ENCODE peak calls at places on chromosomes 2 and 18, in four cellular contexts. One of them, this sample, is unnamed.

GRCh38 chr2:20574930-20575329 is 76.0 kb downstream of the HS1BP3 start:
- DNase-seq in kidney epithelial cell: no peak
- DNase-seq in endothelial cell: no peak
- DNase-seq in GM20000: no peak
- DNase-seq in this sample: no peak

GRCh38 chr2:128472789-128473174 is 154.1 kb upstream of the HS6ST1 start:
- DNase-seq in kidney epithelial cell: no peak
- DNase-seq in GM20000: no peak
- DNase-seq in endothelial cell: no peak
- DNase-seq in this sample: no peak

GRCh38 chr2:44433841-44434240 is 72.1 kb downstream of the CAMKMT start:
- DNase-seq in GM20000: no peak
- DNase-seq in endothelial cell: no peak
- DNase-seq in kidney epithelial cell: no peak
- DNase-seq in this sample: no peak

GRCh38 chr2:28702887-28703286 is 48.7 kb upstream of the PPP1CB start:
- DNase-seq in kidney epithelial cell: no peak
- DNase-seq in GM20000: no peak
- DNase-seq in endothelial cell: no peak
- DNase-seq in this sample: no peak

GRCh38 chr2:188765522-188765921 is 208.7 kb upstream of the COL3A1 start:
- DNase-seq in kidney epithelial cell: no peak
- DNase-seq in GM20000: no peak
- DNase-seq in endothelial cell: peak
- DNase-seq in this sample: peak

GRCh38 chr2:219466816-219467735 is 31.6 kb upstream of the GMPPA start:
- DNase-seq in kidney epithelial cell: no peak
- DNase-seq in GM20000: no peak
- DNase-seq in endothelial cell: no peak
- DNase-seq in this sample: no peak

GRCh38 chr2:96501471-96501874 is 3.7 kb downstream of the NEURL3 start:
- DNase-seq in endothelial cell: no peak
- DNase-seq in kidney epithelial cell: no peak
- DNase-seq in GM20000: peak
- DNase-seq in this sample: peak

GRCh38 chr2:156434461-156435291 is 1.5 kb upstream of the GPD2 start:
- DNase-seq in kidney epithelial cell: no peak
- DNase-seq in endothelial cell: no peak
- DNase-seq in GM20000: no peak
- DNase-seq in this sample: peak

GRCh38 chr2:61416871-61417645 is 53.8 kb downstream of the USP34 start:
- DNase-seq in endothelial cell: no peak
- DNase-seq in kidney epithelial cell: no peak
- DNase-seq in GM20000: no peak
- DNase-seq in this sample: no peak

GRCh38 chr2:24888177-24888576 is 31.9 kb downstream of the ADCY3 start:
- DNase-seq in GM20000: no peak
- DNase-seq in endothelial cell: no peak
- DNase-seq in kidney epithelial cell: no peak
- DNase-seq in this sample: no peak

GRCh38 chr2:96870631-96871255 is 863 bp upstream of the SEMA4C start:
- DNase-seq in endothelial cell: no peak
- DNase-seq in GM20000: no peak
- DNase-seq in kidney epithelial cell: no peak
- DNase-seq in this sample: peak

GRCh38 chr2:164061129-164061746 is 325.4 kb upstream of the FIGN start:
- DNase-seq in endothelial cell: peak
- DNase-seq in GM20000: peak
- DNase-seq in kidney epithelial cell: no peak
- DNase-seq in this sample: peak

GRCh38 chr2:181764095-181764963 is 84.0 kb upstream of the NEUROD1 start:
- DNase-seq in endothelial cell: no peak
- DNase-seq in GM20000: no peak
- DNase-seq in kidney epithelial cell: no peak
- DNase-seq in this sample: no peak

GRCh38 chr18:5066380-5066977 is 130.6 kb downstream of the AKAIN1 start:
- DNase-seq in kidney epithelial cell: no peak
- DNase-seq in endothelial cell: peak
- DNase-seq in GM20000: peak
- DNase-seq in this sample: peak
- TF ChIP-seq CTCF in kidney epithelial cell: peak
- TF ChIP-seq CTCF in endothelial cell: peak
- TF ChIP-seq CTCF in GM20000: peak
- TF ChIP-seq CTCF in this sample: peak

DNA sequence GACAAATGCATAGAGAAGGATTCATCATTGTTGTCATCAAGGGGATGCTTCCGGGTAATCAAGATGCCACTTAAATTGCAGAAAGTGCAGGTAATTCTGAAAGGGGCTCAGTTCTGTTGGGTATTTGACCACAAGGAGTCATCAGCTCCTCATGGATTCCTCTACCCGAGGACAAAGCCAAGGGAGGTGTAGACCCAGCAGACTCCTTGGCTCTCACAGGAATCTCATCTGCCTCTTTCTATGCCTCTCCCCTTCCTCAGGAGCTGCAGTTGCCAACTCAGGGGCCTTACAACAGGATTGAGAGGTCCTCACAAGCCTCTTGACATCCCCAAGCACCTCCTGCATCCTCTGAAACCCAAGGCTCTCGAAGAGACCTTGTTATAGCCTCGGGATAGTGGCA is 44.0 kb downstream of the ITGB6 start:
- DNase-seq in endothelial cell: no peak
- DNase-seq in kidney epithelial cell: no peak
- DNase-seq in GM20000: no peak
- DNase-seq in this sample: no peak
- TF ChIP-seq CTCF in endothelial cell: no peak
- TF ChIP-seq CTCF in kidney epithelial cell: no peak
- TF ChIP-seq CTCF in GM20000: no peak
- TF ChIP-seq CTCF in this sample: no peak

GRCh38 chr2:63926800-63927199 is 85.1 kb downstream of the UGP2 start:
- DNase-seq in kidney epithelial cell: no peak
- DNase-seq in GM20000: no peak
- DNase-seq in endothelial cell: no peak
- DNase-seq in this sample: no peak
- TF ChIP-seq CTCF in kidney epithelial cell: no peak
- TF ChIP-seq CTCF in GM20000: no peak
- TF ChIP-seq CTCF in endothelial cell: no peak
- TF ChIP-seq CTCF in this sample: no peak

GRCh38 chr18:58562146-58562998 is 66.5 kb downstream of the ALPK2 start:
- DNase-seq in endothelial cell: no peak
- DNase-seq in GM20000: no peak
- DNase-seq in kidney epithelial cell: no peak
- DNase-seq in this sample: no peak
- TF ChIP-seq CTCF in endothelial cell: no peak
- TF ChIP-seq CTCF in GM20000: no peak
- TF ChIP-seq CTCF in kidney epithelial cell: no peak
- TF ChIP-seq CTCF in this sample: no peak

GRCh38 chr18:77572537-77572936 is 322.9 kb downstream of the GALR1 start:
- DNase-seq in GM20000: no peak
- DNase-seq in kidney epithelial cell: no peak
- DNase-seq in endothelial cell: no peak
- DNase-seq in this sample: no peak
- TF ChIP-seq CTCF in GM20000: no peak
- TF ChIP-seq CTCF in kidney epithelial cell: no peak
- TF ChIP-seq CTCF in endothelial cell: no peak
- TF ChIP-seq CTCF in this sample: no peak

GRCh38 chr2:12430036-12430795 is 286.5 kb upstream of the TRIB2 start:
- DNase-seq in kidney epithelial cell: no peak
- DNase-seq in GM20000: no peak
- DNase-seq in endothelial cell: no peak
- DNase-seq in this sample: no peak

GRCh38 chr2:12434609-12435008 is 282.1 kb upstream of the TRIB2 start:
- DNase-seq in kidney epithelial cell: no peak
- DNase-seq in GM20000: no peak
- DNase-seq in endothelial cell: no peak
- DNase-seq in this sample: no peak

GRCh38 chr2:12432985-12433640 is 283.6 kb upstream of the TRIB2 start:
- DNase-seq in GM20000: no peak
- DNase-seq in endothelial cell: no peak
- DNase-seq in kidney epithelial cell: no peak
- DNase-seq in this sample: no peak

GRCh38 chr2:12436483-12436882 is 280.3 kb upstream of the TRIB2 start:
- DNase-seq in endothelial cell: no peak
- DNase-seq in GM20000: no peak
- DNase-seq in kidney epithelial cell: no peak
- DNase-seq in this sample: no peak

DNA sequence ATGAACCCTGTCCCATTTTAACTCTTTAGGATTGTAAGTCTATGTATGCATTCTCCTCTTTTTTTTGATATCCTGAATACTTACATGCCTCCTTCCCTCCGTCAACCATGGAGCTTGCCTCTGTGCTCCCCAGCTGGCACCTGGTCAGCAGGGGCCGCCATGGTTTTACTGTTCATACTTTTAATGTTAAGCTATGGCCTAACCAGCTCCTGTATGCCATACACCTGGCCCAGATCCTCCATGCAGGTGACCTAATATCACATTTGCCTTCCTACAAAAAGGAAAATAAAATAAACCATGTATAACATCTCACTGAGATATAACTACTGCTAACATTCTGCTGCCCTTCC is 283.1 kb upstream of the TRIB2 start:
- DNase-seq in kidney epithelial cell: no peak
- DNase-seq in endothelial cell: no peak
- DNase-seq in GM20000: no peak
- DNase-seq in this sample: no peak
- TF ChIP-seq CTCF in kidney epithelial cell: peak
- TF ChIP-seq CTCF in endothelial cell: no peak
- TF ChIP-seq CTCF in GM20000: no peak
- TF ChIP-seq CTCF in this sample: no peak

DNA sequence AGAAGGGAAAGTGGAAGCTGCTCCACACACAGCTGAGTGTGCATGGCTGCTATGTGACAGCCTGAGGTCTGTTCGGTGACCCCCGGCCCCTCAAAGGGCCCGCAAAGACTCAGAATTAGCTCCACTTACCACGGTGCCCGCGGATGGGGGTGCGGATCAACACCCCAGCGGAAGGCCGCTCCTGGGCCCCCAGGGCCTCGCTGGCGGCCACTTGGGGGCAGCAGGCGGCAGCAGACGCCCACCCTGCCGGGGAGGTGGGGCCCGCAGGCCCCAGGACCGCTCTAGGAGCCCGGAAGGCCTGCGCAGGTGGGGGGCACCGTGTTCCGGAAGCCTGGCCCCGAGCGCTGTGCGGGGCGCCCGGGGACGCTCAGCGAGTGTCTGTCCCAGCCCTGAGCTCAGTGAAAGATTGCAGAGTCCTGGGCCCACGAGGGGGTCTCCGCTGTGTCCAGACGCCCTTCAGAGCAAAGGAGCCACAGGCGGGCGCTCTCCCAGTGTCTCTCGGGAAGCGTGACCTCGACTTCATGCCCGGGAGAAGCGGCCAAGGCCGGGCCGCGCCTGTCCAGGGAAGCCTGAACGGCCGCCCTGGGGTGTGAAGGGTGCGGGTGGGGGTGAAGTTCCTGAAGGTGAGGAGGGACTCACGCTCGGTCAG is 118.6 kb downstream of the VAPA start:
- DNase-seq in kidney epithelial cell: no peak
- DNase-seq in endothelial cell: peak
- DNase-seq in GM20000: peak
- DNase-seq in this sample: peak
- TF ChIP-seq CTCF in kidney epithelial cell: peak
- TF ChIP-seq CTCF in endothelial cell: no peak
- TF ChIP-seq CTCF in GM20000: no peak
- TF ChIP-seq CTCF in this sample: peak

GRCh38 chr2:191018048-191018447 is 4.1 kb upstream of the STAT1 start:
- DNase-seq in GM20000: no peak
- DNase-seq in endothelial cell: no peak
- DNase-seq in kidney epithelial cell: no peak
- DNase-seq in this sample: no peak

GRCh38 chr2:191020742-191021381 is 6.9 kb upstream of the STAT1 start:
- DNase-seq in endothelial cell: no peak
- DNase-seq in kidney epithelial cell: no peak
- DNase-seq in GM20000: peak
- DNase-seq in this sample: peak

GRCh38 chr2:191023235-191023679 is 9.3 kb upstream of the STAT1 start:
- DNase-seq in endothelial cell: no peak
- DNase-seq in GM20000: peak
- DNase-seq in kidney epithelial cell: no peak
- DNase-seq in this sample: no peak

GRCh38 chr2:191018663-191019119 is 4.7 kb upstream of the STAT1 start:
- DNase-seq in endothelial cell: no peak
- DNase-seq in kidney epithelial cell: peak
- DNase-seq in GM20000: peak
- DNase-seq in this sample: peak

GRCh38 chr2:191020221-191020741 is 6.3 kb upstream of the STAT1 start:
- DNase-seq in kidney epithelial cell: peak
- DNase-seq in endothelial cell: peak
- DNase-seq in GM20000: peak
- DNase-seq in this sample: peak
- TF ChIP-seq CTCF in kidney epithelial cell: no peak
- TF ChIP-seq CTCF in endothelial cell: no peak
- TF ChIP-seq CTCF in GM20000: no peak
- TF ChIP-seq CTCF in this sample: no peak